ENCODE peak calls at places on chromosome 16, in five cellular contexts. One of them, this sample, is unnamed.

GRCh38 chr16:54688339-54688738 is 242.3 kb upstream of the IRX5 start:
- DNase-seq in prostate gland: no peak
- DNase-seq in transverse colon: no peak
- DNase-seq in heart left ventricle: no peak
- DNase-seq in suprapubic skin: no peak
- DNase-seq in this sample: no peak

GRCh38 chr16:83520596-83520995 is 287.2 kb upstream of the HSBP1 start:
- DNase-seq in prostate gland: no peak
- DNase-seq in transverse colon: no peak
- DNase-seq in heart left ventricle: no peak
- DNase-seq in suprapubic skin: no peak
- DNase-seq in this sample: no peak

GRCh38 chr16:59566446-59566845 is 832.3 kb upstream of the GOT2 start:
- DNase-seq in prostate gland: no peak
- DNase-seq in transverse colon: no peak
- DNase-seq in heart left ventricle: no peak
- DNase-seq in suprapubic skin: no peak
- DNase-seq in this sample: no peak

GRCh38 chr16:69833357-69833781 is 71.2 kb downstream of the WWP2 start:
- DNase-seq in prostate gland: no peak
- DNase-seq in transverse colon: no peak
- DNase-seq in heart left ventricle: no peak
- DNase-seq in suprapubic skin: no peak
- DNase-seq in this sample: no peak

GRCh38 chr16:57045694-57046381 is 46.5 kb upstream of the CPNE2 start:
- DNase-seq in prostate gland: peak; percentile 50
- DNase-seq in transverse colon: peak; percentile 57
- DNase-seq in heart left ventricle: peak; percentile 67
- DNase-seq in suprapubic skin: peak; percentile 86
- DNase-seq in this sample: peak; percentile 87

GRCh38 chr16:86884256-86884655 is 305.9 kb downstream of the FOXL1 start:
- DNase-seq in prostate gland: no peak
- DNase-seq in transverse colon: no peak
- DNase-seq in heart left ventricle: no peak
- DNase-seq in suprapubic skin: no peak
- DNase-seq in this sample: no peak

GRCh38 chr16:89847930-89848297 is 19.6 kb downstream of the SPIRE2 start:
- DNase-seq in prostate gland: no peak
- DNase-seq in transverse colon: peak; percentile 49
- DNase-seq in heart left ventricle: no peak
- DNase-seq in suprapubic skin: no peak
- DNase-seq in this sample: no peak

GRCh38 chr16:4572715-4573114 is 16.6 kb downstream of the C16orf96 start:
- DNase-seq in prostate gland: no peak
- DNase-seq in transverse colon: no peak
- DNase-seq in heart left ventricle: no peak
- DNase-seq in suprapubic skin: no peak
- DNase-seq in this sample: no peak

GRCh38 chr16:54171855-54172537 is 114.6 kb downstream of the IRX3 start:
- DNase-seq in prostate gland: no peak
- DNase-seq in transverse colon: no peak
- DNase-seq in heart left ventricle: no peak
- DNase-seq in suprapubic skin: no peak
- DNase-seq in this sample: no peak

GRCh38 chr16:3007059-3007956 is 5.4 kb upstream of the CLDN9 start:
- DNase-seq in prostate gland: no peak
- DNase-seq in transverse colon: peak; percentile 79
- DNase-seq in heart left ventricle: no peak
- DNase-seq in suprapubic skin: no peak
- DNase-seq in this sample: no peak
- H3K4me3 ChIP-seq in prostate gland: no peak overlapping the region
- H3K4me3 ChIP-seq in transverse colon: peak overlapping the region; percentile 9
- H3K4me3 ChIP-seq in heart left ventricle: no peak overlapping the region
- H3K4me3 ChIP-seq in suprapubic skin: no peak overlapping the region
- H3K4me3 ChIP-seq in this sample: no peak overlapping the region

DNA sequence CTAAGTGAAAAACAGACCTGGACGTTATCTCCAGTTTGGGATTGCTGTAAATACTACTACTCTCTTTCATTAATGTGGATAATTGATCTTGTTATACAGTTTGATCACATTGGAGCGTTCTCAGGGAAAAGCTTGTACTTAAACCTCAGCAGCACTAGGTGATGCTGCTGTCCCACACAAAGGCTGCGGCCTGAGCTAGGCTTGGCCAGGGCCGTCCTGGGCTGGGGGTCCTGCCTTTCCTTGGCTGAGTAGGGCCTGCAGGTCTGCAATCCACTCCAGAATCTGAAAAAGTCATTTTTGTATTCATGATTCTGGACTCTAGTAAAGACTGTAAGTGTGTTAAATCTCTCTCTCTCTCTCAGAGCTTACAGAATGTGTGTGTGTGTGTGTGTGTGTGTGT is 23.7 kb upstream of the PMFBP1 start:
- DNase-seq in prostate gland: no peak
- DNase-seq in transverse colon: no peak
- DNase-seq in heart left ventricle: no peak
- DNase-seq in suprapubic skin: no peak
- DNase-seq in this sample: no peak
- TF ChIP-seq CTCF in prostate gland: no peak
- TF ChIP-seq CTCF in transverse colon: no peak
- TF ChIP-seq CTCF in heart left ventricle: no peak
- TF ChIP-seq CTCF in suprapubic skin: no peak
- TF ChIP-seq CTCF in this sample: no peak

DNA sequence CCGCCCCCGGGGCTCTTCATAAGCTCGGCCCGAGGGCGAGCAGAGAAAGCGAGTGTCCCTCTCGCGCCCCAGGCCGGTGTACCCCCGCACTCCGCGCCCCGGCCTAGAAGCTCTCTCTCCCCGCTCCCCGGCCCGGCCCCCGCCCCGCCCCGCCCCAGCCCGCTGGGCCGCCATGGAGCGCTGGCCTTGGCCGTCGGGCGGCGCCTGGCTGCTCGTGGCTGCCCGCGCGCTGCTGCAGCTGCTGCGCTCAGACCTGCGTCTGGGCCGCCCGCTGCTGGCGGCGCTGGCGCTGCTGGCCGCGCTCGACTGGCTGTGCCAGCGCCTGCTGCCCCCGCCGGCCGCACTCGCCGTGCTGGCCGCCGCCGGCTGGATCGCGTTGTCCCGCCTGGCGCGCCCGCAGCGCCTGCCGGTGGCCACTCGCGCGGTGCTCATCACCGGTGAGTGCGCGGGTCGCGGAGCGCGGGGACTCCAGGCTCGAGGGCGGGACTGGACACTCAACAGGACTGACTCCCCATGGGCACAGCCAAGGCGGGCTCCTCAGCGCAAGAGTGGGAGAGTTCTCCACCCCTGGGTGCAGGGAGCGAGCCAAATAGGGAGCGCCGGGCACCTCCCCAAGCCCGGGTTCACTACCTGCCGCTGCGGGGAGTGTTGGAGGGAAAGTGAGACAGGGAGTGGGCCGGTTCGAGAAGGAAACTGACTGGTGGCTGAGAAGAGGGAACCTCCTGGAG is at the start of gene HSD11B2:
- DNase-seq in prostate gland: peak; percentile 39
- DNase-seq in transverse colon: no peak
- DNase-seq in heart left ventricle: peak; percentile 30
- DNase-seq in suprapubic skin: no peak
- DNase-seq in this sample: peak; percentile 85
- TF ChIP-seq POLR2A in prostate gland: peak; percentile 36
- TF ChIP-seq POLR2A in transverse colon: peak; percentile 63
- TF ChIP-seq POLR2A in heart left ventricle: no peak
- TF ChIP-seq POLR2A in suprapubic skin: no peak
- TF ChIP-seq POLR2A in this sample: no peak

DNA sequence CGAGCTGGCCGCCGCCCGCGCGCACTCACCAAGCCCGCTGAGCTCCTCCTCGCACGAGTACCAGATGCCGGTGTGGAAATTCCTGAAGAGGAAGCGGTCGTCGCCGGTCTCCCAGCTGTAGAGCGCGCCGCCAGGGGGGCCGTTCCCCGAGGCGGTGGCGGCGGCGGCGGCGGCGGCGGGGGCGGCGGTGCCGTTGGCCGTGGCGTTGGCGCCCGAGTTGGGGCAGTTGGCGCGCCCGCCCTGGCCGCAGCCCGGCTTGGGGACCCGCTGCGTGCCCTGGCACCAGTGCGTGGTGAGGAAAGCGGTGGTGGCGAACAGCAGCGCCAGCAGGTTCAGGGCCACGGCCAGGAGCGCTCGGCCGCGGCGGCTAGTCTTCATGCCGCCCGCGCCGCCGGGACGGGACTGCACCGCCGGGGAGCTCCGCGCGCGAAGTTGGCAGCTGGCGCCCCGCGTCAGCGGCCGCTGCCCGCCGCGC is 430 bp downstream of the GSG1L start:
- DNase-seq in prostate gland: no peak
- DNase-seq in transverse colon: no peak
- DNase-seq in heart left ventricle: no peak
- DNase-seq in suprapubic skin: no peak
- DNase-seq in this sample: peak; percentile 52
- H3K4me3 ChIP-seq in prostate gland: peak overlapping the region; percentile 8
- H3K4me3 ChIP-seq in transverse colon: peak overlapping the region; percentile 21
- H3K4me3 ChIP-seq in heart left ventricle: peak overlapping the region; percentile 47
- H3K4me3 ChIP-seq in suprapubic skin: peak overlapping the region; percentile 49
- H3K4me3 ChIP-seq in this sample: peak overlapping the region; percentile 16

DNA sequence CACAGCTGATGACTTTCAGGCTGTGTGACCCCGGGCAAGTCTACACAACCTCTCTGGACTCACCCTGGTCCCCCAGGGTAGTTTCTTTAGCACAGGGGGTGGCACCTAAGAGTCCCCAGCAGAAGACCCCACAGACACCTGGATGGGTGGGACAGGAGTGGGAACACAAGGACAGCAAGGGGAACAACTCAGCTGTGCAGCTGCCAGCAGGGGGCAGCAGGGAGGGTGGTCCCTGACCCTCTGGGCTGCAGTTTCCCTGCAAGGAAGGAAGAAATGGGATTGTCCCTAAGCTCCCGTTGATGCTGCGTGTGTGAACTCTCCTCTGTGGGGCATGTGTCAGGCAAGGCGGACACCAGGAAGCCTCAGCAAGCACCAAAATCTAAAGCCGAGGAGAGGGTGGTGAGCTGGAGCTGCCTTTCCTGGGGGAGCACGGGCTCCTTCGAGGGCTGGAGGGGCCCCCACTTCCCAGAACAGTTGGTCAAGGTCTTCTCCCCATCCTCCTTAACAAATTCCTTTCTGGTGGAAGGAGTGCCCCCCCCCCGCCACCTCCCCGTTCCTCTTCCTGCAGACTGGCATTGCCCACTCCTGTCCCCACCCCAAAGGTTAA is 24.1 kb upstream of the CDH5 start:
- DNase-seq in prostate gland: no peak
- DNase-seq in transverse colon: no peak
- DNase-seq in heart left ventricle: no peak
- DNase-seq in suprapubic skin: no peak
- DNase-seq in this sample: peak; percentile 67
- TF ChIP-seq CTCF in prostate gland: no peak
- TF ChIP-seq CTCF in transverse colon: peak; percentile 12
- TF ChIP-seq CTCF in heart left ventricle: peak; percentile 59
- TF ChIP-seq CTCF in suprapubic skin: peak; percentile 40
- TF ChIP-seq CTCF in this sample: no peak

GRCh38 chr16:31080756-31081419 is 6.7 kb downstream of the ZNF646 start:
- DNase-seq in prostate gland: no peak
- DNase-seq in transverse colon: no peak
- DNase-seq in heart left ventricle: no peak
- DNase-seq in suprapubic skin: no peak
- DNase-seq in this sample: peak; percentile 59
- TF ChIP-seq POLR2A in prostate gland: no peak
- TF ChIP-seq POLR2A in transverse colon: no peak
- TF ChIP-seq POLR2A in heart left ventricle: no peak
- TF ChIP-seq POLR2A in suprapubic skin: no peak
- TF ChIP-seq POLR2A in this sample: no peak

This sample was measured in spleen.